ENCODE peak calls at places on chromosomes 6 and 20, in four cellular contexts. N is K562, V is GM12878, J is H1. I is an unnamed sample.

GRCh38 chr6:155887431-155887830 is 431.8 kb upstream of the NOX3 start:
- DNase-seq in N (no peak), V (no peak), J (no peak), I (no peak)

GRCh38 chr6:17714879-17715860 is 8.4 kb upstream of the NUP153 start:
- DNase-seq in N (peak), V (no peak), J (no peak), I (no peak)

GRCh38 chr6:1067346-1067745 is 244.6 kb upstream of the FOXQ1 start:
- DNase-seq in N (no peak), V (no peak), J (no peak), I (no peak)

GRCh38 chr6:160088069-160088773 is 33.4 kb upstream of the SLC22A1 start:
- DNase-seq in N (peak), V (no peak), J (peak), I (peak)

GRCh38 chr6:130303436-130303835 is 62.4 kb upstream of the TMEM200A start:
- DNase-seq in N (no peak), V (no peak), J (no peak), I (no peak)

GRCh38 chr6:137001977-137002302 is 42.8 kb downstream of the IL20RA start:
- DNase-seq in N (no peak), V (no peak), J (no peak), I (no peak)

GRCh38 chr6:3318226-3318625 is 59.5 kb downstream of the PSMG4 start:
- DNase-seq in N (no peak), V (no peak), J (no peak), I (no peak)

GRCh38 chr6:156814036-156814581 is 36.9 kb downstream of the ARID1B start:
- DNase-seq in N (no peak), V (no peak), J (no peak), I (no peak)

GRCh38 chr6:129590408-129591022 is 119.5 kb downstream of the ARHGAP18 start:
- DNase-seq in N (no peak), V (no peak), J (no peak), I (no peak)

GRCh38 chr6:97663252-97663651 is 380.2 kb upstream of the MMS22L start:
- DNase-seq in N (no peak), V (no peak), J (no peak), I (no peak)

GRCh38 chr6:159090530-159091306 is 45.9 kb upstream of the TAGAP start:
- DNase-seq in N (no peak), V (no peak), J (peak), I (no peak)

GRCh38 chr20:15927893-15928650 is 645.2 kb downstream of the KIF16B start:
- DNase-seq in N (no peak), V (no peak), J (no peak), I (no peak)

GRCh38 chr6:34178361-34179105 is 32.6 kb upstream of the GRM4 start:
- DNase-seq in N (no peak), V (no peak), J (no peak), I (no peak)

GRCh38 chr20:46011631-46012482 is 3.1 kb downstream of the MMP9 start:
- DNase-seq in N (peak), V (no peak), J (peak), I (peak)

GRCh38 chr20:36017034-36017951 is 48.9 kb downstream of the CNBD2 start:
- DNase-seq in N (no peak), V (no peak), J (no peak), I (no peak)

GRCh38 chr20:53133134-53133533 is 161.0 kb downstream of the TSHZ2 start:
- DNase-seq in N (no peak), V (no peak), J (no peak), I (no peak)

GRCh38 chr6:144294016-144294415 is 8.9 kb downstream of the UTRN start:
- DNase-seq in N (no peak), V (no peak), J (no peak), I (no peak)
- TF ChIP-seq SIN3A in N (no peak), V (no peak), J (no peak), I (no peak)

DNA sequence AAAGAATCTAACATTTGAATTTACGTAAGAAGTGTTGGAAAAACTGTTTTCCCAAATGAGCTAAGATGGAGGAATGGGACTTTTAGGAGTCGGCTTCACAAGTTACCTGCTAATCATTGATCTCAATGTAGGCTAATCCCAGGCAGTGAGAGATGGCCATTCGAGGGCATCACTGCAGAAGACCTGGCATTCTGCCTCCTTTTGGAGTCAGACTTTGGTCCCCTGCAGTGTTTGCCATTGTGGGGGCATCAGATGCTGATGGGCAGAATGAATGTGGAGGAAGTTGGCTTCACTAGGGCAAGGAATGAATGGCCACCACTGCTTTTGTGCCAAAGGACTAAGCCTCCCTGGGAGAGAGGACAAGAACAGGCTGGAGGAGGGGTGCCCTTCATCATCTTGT is 55.7 kb upstream of the NKX2-2 start:
- DNase-seq in N (no peak), V (no peak), J (no peak), I (no peak)
- TF ChIP-seq NRF1 in N (no peak), V (no peak), J (no peak), I (no peak)

GRCh38 chr6:57207141-57207540 is 15.0 kb downstream of the RAB23 start:
- DNase-seq in N (no peak), V (no peak), J (no peak), I (no peak)
- TF ChIP-seq SIN3A in N (no peak), V (no peak), J (no peak), I (no peak)

GRCh38 chr20:63697357-63697867 is 960 bp downstream of the TNFRSF6B start:
- DNase-seq in N (peak), V (no peak), J (no peak), I (peak)

GRCh38 chr20:63697868-63698545 is 1.6 kb downstream of the TNFRSF6B start:
- DNase-seq in N (peak), V (no peak), J (peak), I (peak)

GRCh38 chr20:63695419-63696310 is 787 bp upstream of the TNFRSF6B start:
- DNase-seq in N (peak), V (no peak), J (no peak), I (peak)

GRCh38 chr20:63696311-63696627 is 183 bp upstream of the TNFRSF6B start:
- DNase-seq in N (peak), V (no peak), J (no peak), I (no peak)

DNA sequence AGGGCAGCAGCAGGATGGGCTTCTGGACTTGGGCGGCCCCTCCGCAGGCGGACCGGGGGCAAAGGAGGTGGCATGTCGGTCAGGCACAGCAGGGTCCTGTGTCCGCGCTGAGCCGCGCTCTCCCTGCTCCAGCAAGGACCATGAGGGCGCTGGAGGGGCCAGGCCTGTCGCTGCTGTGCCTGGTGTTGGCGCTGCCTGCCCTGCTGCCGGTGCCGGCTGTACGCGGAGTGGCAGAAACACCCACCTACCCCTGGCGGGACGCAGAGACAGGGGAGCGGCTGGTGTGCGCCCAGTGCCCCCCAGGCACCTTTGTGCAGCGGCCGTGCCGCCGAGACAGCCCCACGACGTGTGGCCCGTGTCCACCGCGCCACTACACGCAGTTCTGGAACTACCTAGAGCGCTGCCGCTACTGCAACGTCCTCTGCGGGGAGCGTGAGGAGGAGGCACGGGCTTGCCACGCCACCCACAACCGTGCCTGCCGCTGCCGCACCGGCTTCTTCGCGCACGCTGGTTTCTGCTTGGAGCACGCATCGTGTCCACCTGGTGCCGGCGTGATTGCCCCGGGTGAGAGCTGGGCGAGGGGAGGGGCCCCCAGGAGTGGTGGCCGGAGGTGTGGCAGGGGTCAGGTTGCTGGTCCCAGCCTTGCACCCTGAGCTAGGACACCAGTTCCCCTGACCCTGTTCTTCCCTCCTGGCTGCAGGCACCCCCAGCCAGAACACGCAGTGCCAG is at the start of gene TNFRSF6B:
- DNase-seq in N (peak), V (no peak), J (peak), I (peak)
- TF ChIP-seq NRF1 in N (no peak), V (no peak), J (no peak), I (no peak)

GRCh38 chr6:52423971-52424381 is 3.8 kb downstream of the EFHC1 start:
- DNase-seq in N (no peak), V (no peak), J (no peak), I (no peak)
- TF ChIP-seq SIN3A in N (no peak), V (no peak), J (no peak), I (no peak)

GRCh38 chr6:109292420-109292819 is 89.8 kb downstream of the CD164 start:
- DNase-seq in N (peak), V (no peak), J (no peak), I (no peak)
- TF ChIP-seq NRF1 in N (no peak), V (no peak), J (no peak), I (no peak)

DNA sequence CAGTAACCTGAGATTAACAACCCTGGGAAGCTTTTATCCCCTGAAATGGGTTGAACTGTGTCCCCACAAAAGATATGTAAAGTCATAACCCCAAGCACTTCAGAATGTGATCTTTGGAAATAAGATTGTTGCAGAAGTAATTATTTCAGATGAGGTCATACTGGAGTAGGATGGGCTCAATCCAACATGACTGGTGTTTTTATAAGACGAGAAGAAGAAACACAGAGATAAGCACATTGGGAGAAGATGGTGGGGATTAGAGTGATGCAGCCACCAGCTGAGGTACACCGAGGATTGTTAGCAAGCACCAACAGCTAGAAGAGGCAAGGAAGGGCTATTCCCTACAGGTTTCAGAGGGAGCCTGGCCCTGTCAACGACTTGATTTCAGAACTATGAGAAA is 12.5 kb upstream of the RNF217 start:
- DNase-seq in N (peak), V (no peak), J (no peak), I (no peak)
- TF ChIP-seq SIN3A in N (no peak), V (no peak), J (no peak), I (no peak)

GRCh38 chr6:36099872-36100483 is 30.3 kb upstream of the MAPK13 start:
- DNase-seq in N (peak), V (no peak), J (no peak), I (no peak)
- TF ChIP-seq NRF1 in N (no peak), V (no peak), J (no peak), I (no peak)

GRCh38 chr6:36104836-36105235 is 25.5 kb upstream of the MAPK13 start:
- DNase-seq in N (no peak), V (no peak), J (no peak), I (no peak)
- TF ChIP-seq SIN3A in N (no peak), V (no peak), J (no peak), I (no peak)